ENCODE peak calls at places on chromosomes 16 and 17, in ten cellular contexts. U is naive thymus-derived CD8-positive, alpha-beta T cell; C is neuronal stem cell; I is SW480; O is DMS 273 treated with DMSO at 0.1 percent for 48 hours; B is T follicular helper cell; T is GOT3; G is K562; Y is HS-5; X is endothelial cell. V is an unnamed sample.

GRCh38 chr16:64370112-64370511 is 751.8 kb downstream of the CDH11 start:
- DNase-seq in C (no peak), I (no peak), O (no peak), X (no peak), T (no peak), U (no peak), Y (no peak), G (no peak), B (no peak), V (no peak)

GRCh38 chr17:66273391-66273722 is 29.1 kb upstream of the PRKCA start:
- DNase-seq in X (no peak), C (no peak), O (no peak), T (no peak), B (no peak), I (no peak), Y (no peak), U (no peak), G (no peak), V (no peak)

GRCh38 chr16:81600275-81600674 is 155.7 kb downstream of the CMIP start:
- DNase-seq in I (peak; percentile 90), U (peak; percentile 1), X (no peak), B (no peak), G (no peak), Y (peak; percentile 44), O (no peak), T (no peak), C (peak; percentile 31), V (no peak)

GRCh38 chr17:57739402-57740224 is 5.5 kb downstream of the CCDC182 start:
- DNase-seq in U (no peak), I (peak; percentile 64), T (no peak), G (peak; percentile 53), Y (no peak), C (no peak), O (peak; percentile 19), X (no peak), B (no peak), V (no peak)

GRCh38 chr17:45294506-45294905 is 22.3 kb downstream of the MAP3K14 start:
- DNase-seq in B (no peak), C (no peak), I (no peak), O (no peak), G (no peak), X (no peak), T (no peak), Y (no peak), U (no peak), V (no peak)

GRCh38 chr17:10102817-10103216 is 95.6 kb downstream of the GAS7 start:
- DNase-seq in U (no peak), O (no peak), T (no peak), B (no peak), Y (no peak), G (no peak), I (no peak), X (no peak), C (no peak), V (no peak)

GRCh38 chr17:73838815-73839214 is 194.6 kb upstream of the SDK2 start:
- DNase-seq in C (no peak), G (no peak), U (no peak), X (no peak), O (peak; percentile 37), T (no peak), I (no peak), B (no peak), Y (no peak), V (no peak)

GRCh38 chr16:16019488-16019887 is 70.1 kb downstream of the ABCC1 start:
- DNase-seq in U (no peak), B (no peak), C (no peak), Y (no peak), I (no peak), T (no peak), X (no peak), G (no peak), O (no peak), V (no peak)

GRCh38 chr16:20676867-20677266 is 20.6 kb downstream of the ACSM1 start:
- DNase-seq in I (no peak), B (no peak), C (no peak), T (no peak), O (no peak), G (no peak), U (no peak), X (no peak), Y (no peak), V (no peak)

GRCh38 chr16:56891685-56892084 is 26.7 kb downstream of the SLC12A3 start:
- DNase-seq in T (no peak), O (no peak), G (no peak), U (no peak), Y (no peak), C (no peak), X (no peak), B (no peak), I (no peak), V (no peak)

GRCh38 chr17:50871369-50871768 is 5.2 kb upstream of the TOB1 start:
- DNase-seq in T (no peak), G (no peak), X (no peak), B (peak; percentile 52), U (peak; percentile 73), I (no peak), O (no peak), Y (no peak), C (no peak), V (no peak)

GRCh38 chr17:56171186-56171959 is 18.1 kb downstream of the ANKFN1 start:
- DNase-seq in C (no peak), Y (no peak), T (no peak), O (no peak), G (no peak), I (no peak), X (no peak), U (no peak), B (no peak), V (no peak)

GRCh38 chr17:59401725-59402124 is 70.3 kb downstream of the YPEL2 start:
- DNase-seq in G (no peak), T (no peak), B (no peak), Y (no peak), I (no peak), U (no peak), X (no peak), C (no peak), O (no peak), V (no peak)

GRCh38 chr16:86549076-86549892 is 5.8 kb downstream of the MTHFSD start:
- DNase-seq in T (no peak), Y (no peak), B (no peak), G (no peak), C (no peak), I (no peak), U (no peak), O (no peak), X (no peak), V (no peak)

GRCh38 chr16:67451061-67451703 is 20.3 kb downstream of the HSD11B2 start:
- DNase-seq in T (no peak), C (no peak), Y (no peak), O (no peak), U (no peak), X (no peak), G (no peak), B (no peak), I (no peak), V (no peak)

GRCh38 chr16:81817789-81818304 is 38.8 kb downstream of the PLCG2 start:
- DNase-seq in U (no peak), B (no peak), X (no peak), O (no peak), C (no peak), G (no peak), T (no peak), Y (no peak), I (peak; percentile 11), V (no peak)

GRCh38 chr17:80944326-80944725 is 47.3 kb upstream of the CHMP6 start:
- DNase-seq in I (no peak), C (no peak), X (no peak), G (no peak), Y (no peak), B (no peak), T (no peak), O (no peak), U (peak; percentile 44), V (no peak)

GRCh38 chr16:90020838-90021382 is 1.7 kb upstream of the DBNDD1 start:
- DNase-seq in B (no peak), G (no peak), Y (no peak), C (no peak), X (no peak), U (no peak), T (no peak), O (no peak), I (no peak), V (no peak)

GRCh38 chr16:72480926-72481325 is 309.0 kb upstream of the PMFBP1 start:
- DNase-seq in I (no peak), X (no peak), O (no peak), G (no peak), Y (no peak), T (no peak), C (no peak), U (no peak), B (no peak), V (no peak)

GRCh38 chr16:84656557-84657130 is 8.3 kb downstream of the KLHL36 start:
- DNase-seq in T (no peak), U (no peak), C (no peak), G (no peak), Y (no peak), B (no peak), O (no peak), X (no peak), I (no peak), V (no peak)

GRCh38 chr17:40932608-40933007 is 4.8 kb downstream of the KRT23 start:
- DNase-seq in T (no peak), X (no peak), U (no peak), O (no peak), B (no peak), I (no peak), C (peak; percentile 85), Y (no peak), G (no peak), V (no peak)

GRCh38 chr16:46908540-46909372 is 24.6 kb downstream of the GPT2 start:
- DNase-seq in G (peak; percentile 78), X (peak; percentile 80), O (peak; percentile 35), C (peak; percentile 80), Y (peak; percentile 4), I (peak; percentile 44), B (peak; percentile 39), U (peak; percentile 79), T (no peak), V (peak; percentile 63)

GRCh38 chr16:49581630-49582298 is 208.2 kb downstream of the C16orf78 start:
- DNase-seq in B (no peak), Y (no peak), I (no peak), U (peak; percentile 41), C (no peak), O (no peak), T (no peak), G (no peak), X (no peak), V (no peak)

GRCh38 chr17:11515901-11516300 is 82.4 kb upstream of the DNAH9 start:
- DNase-seq in X (no peak), T (no peak), B (no peak), I (no peak), U (no peak), C (no peak), Y (no peak), O (no peak), G (no peak), V (no peak)

GRCh38 chr16:10964891-10965326 is 20.5 kb downstream of the CLEC16A start:
- DNase-seq in O (no peak), G (no peak), B (peak; percentile 65), I (peak; percentile 70), U (no peak), C (no peak), X (no peak), T (no peak), Y (no peak), V (no peak)

GRCh38 chr17:60959011-60959410 is 281.4 kb downstream of the BCAS3 start:
- DNase-seq in I (no peak), U (no peak), T (no peak), G (no peak), X (no peak), B (no peak), O (no peak), Y (no peak), C (no peak), V (no peak)

GRCh38 chr16:72502654-72503005 is 330.7 kb upstream of the PMFBP1 start:
- DNase-seq in X (no peak), C (no peak), T (no peak), B (no peak), O (no peak), I (no peak), G (no peak), U (no peak), Y (no peak), V (no peak)

GRCh38 chr17:12659500-12659899 is 6.2 kb upstream of the MYOCD start:
- DNase-seq in X (no peak), I (no peak), O (no peak), G (no peak), T (no peak), U (no peak), B (no peak), C (no peak), Y (no peak), V (no peak)

V was measured in NCI-H460.